ENCODE peak calls at places on chromosomes 11 and 22, in four cellular contexts. S is activated CD4-positive, alpha-beta T cell treated with anti-CD3 and anti-CD28 coated beads, Interleukin-2, amount 50 U/mL, for 48 hours; C is AG04450; J is endodermal cell. W is an unnamed sample.

GRCh38 chr22:46444390-46444854 is 93.0 kb downstream of the CELSR1 start:
- DNase-seq in S (no peak), C (no peak), J (peak; percentile 71), W (peak; percentile 54)

GRCh38 chr22:24121938-24122337 is 59.3 kb upstream of the SUSD2 start:
- DNase-seq in J (no peak), C (no peak), S (no peak), W (no peak)

GRCh38 chr11:7418061-7418460 is 67.2 kb upstream of the OLFML1 start:
- DNase-seq in J (no peak), C (no peak), S (no peak), W (no peak)

GRCh38 chr11:79414644-79415317 is 26.0 kb downstream of the TENM4 start:
- DNase-seq in C (peak; percentile 59), S (no peak), J (no peak), W (no peak)

GRCh38 chr22:43077121-43077877 is 11.9 kb downstream of the TTLL1 start:
- DNase-seq in J (no peak), S (no peak), C (no peak), W (no peak)

GRCh38 chr11:117866526-117866925 is 9.9 kb downstream of the FXYD6 start:
- DNase-seq in C (no peak), J (no peak), S (no peak), W (no peak)

GRCh38 chr22:39454385-39454871 is 2.4 kb upstream of the MGAT3 start:
- DNase-seq in J (peak; percentile 79), S (no peak), C (no peak), W (peak; percentile 85)

GRCh38 chr11:100942016-100942415 is 187.6 kb downstream of the PGR start:
- DNase-seq in J (no peak), C (no peak), S (no peak), W (no peak)

GRCh38 chr22:46145361-46145851 is 4.9 kb upstream of the PPARA start:
- DNase-seq in J (peak; percentile 34), C (no peak), S (no peak), W (no peak)